ENCODE peak calls at places on chromosomes 7 and 10, in nine cellular contexts. E is heart left ventricle, M is ascending aorta, N is foreskin fibroblast, A is HCT116, K is HFF-Myc, V is NB4, O is left ventricle myocardium inferior, W is body of pancreas. B is an unnamed sample.

GRCh38 chr7:44279286-44279685 is 46.1 kb downstream of the CAMK2B start:
- DNase-seq in E (no peak), M (peak; percentile 13), N (no peak), A (no peak), K (no peak), V (no peak), O (peak; percentile 2), W (no peak), B (peak; percentile 23)

GRCh38 chr7:137592232-137592896 is 248.8 kb upstream of the PTN start:
- DNase-seq in E (peak; percentile 49), M (peak; percentile 70), N (peak; percentile 90), A (peak; percentile 22), K (peak; percentile 66), V (peak; percentile 64), O (peak; percentile 36), W (peak; percentile 14), B (peak; percentile 40)

GRCh38 chr10:126256864-126257263 is 131.4 kb downstream of the ADAM12 start:
- DNase-seq in E (no peak), M (no peak), N (no peak), A (no peak), K (no peak), V (peak; percentile 4), O (no peak), W (no peak), B (no peak)

GRCh38 chr7:47819054-47819920 is 129.0 kb downstream of the PKD1L1 start:
- DNase-seq in E (peak; percentile 68), M (peak; percentile 87), N (peak; percentile 91), A (peak; percentile 34), K (peak; percentile 53), V (peak; percentile 72), O (peak; percentile 50), W (peak; percentile 72), B (peak; percentile 70)

GRCh38 chr7:111071556-111071955 is 19.4 kb upstream of the LRRN3 start:
- DNase-seq in E (no peak), M (no peak), N (no peak), A (no peak), K (no peak), V (no peak), O (no peak), W (no peak), B (no peak)

GRCh38 chr7:157558516-157558874 is 221.7 kb downstream of the DNAJB6 start:
- DNase-seq in E (no peak), M (no peak), N (no peak), A (no peak), K (no peak), V (no peak), O (no peak), W (no peak), B (no peak)

GRCh38 chr10:85284778-85285397 is 956.5 kb downstream of the CCSER2 start:
- DNase-seq in E (no peak), M (no peak), N (no peak), A (no peak), K (no peak), V (no peak), O (no peak), W (no peak), B (no peak)

GRCh38 chr10:52314007-52314821 is at the start of gene DKK1:
- DNase-seq in E (peak; percentile 46), M (peak; percentile 75), N (peak; percentile 94), A (peak; percentile 86), K (no peak), V (no peak), O (peak; percentile 41), W (peak; percentile 72), B (peak; percentile 67)

GRCh38 chr7:44572771-44573170 is 937 bp downstream of the DDX56 start:
- DNase-seq in E (no peak), M (peak; percentile 45), N (no peak), A (no peak), K (no peak), V (no peak), O (no peak), W (no peak), B (no peak)

GRCh38 chr10:95728535-95728934 is 27.4 kb upstream of the ENTPD1 start:
- DNase-seq in E (no peak), M (no peak), N (peak; percentile 34), A (no peak), K (no peak), V (peak; percentile 18), O (no peak), W (no peak), B (no peak)

GRCh38 chr10:11823122-11823988 is at the start of gene PROSER2:
- DNase-seq in E (peak; percentile 40), M (peak; percentile 76), N (peak; percentile 86), A (peak; percentile 27), K (no peak), V (peak; percentile 47), O (peak; percentile 51), W (peak; percentile 62), B (peak; percentile 78)

GRCh38 chr10:118808601-118809371 is 54.0 kb upstream of the CACUL1 start:
- DNase-seq in E (no peak), M (no peak), N (no peak), A (no peak), K (no peak), V (no peak), O (no peak), W (no peak), B (no peak)

GRCh38 chr7:148894596-148894995 is 10.5 kb upstream of the EZH2 start:
- DNase-seq in E (no peak), M (no peak), N (peak; percentile 43), A (no peak), K (no peak), V (no peak), O (no peak), W (no peak), B (no peak)

GRCh38 chr7:66013938-66014337 is 31.9 kb upstream of the GUSB start:
- DNase-seq in E (peak; percentile 32), M (no peak), N (peak; percentile 75), A (peak; percentile 26), K (peak; percentile 15), V (peak; percentile 60), O (peak; percentile 29), W (peak; percentile 14), B (no peak)
- TF ChIP-seq CTCF in E (peak; percentile 47), M (no peak), N (peak; percentile 76), A (peak; percentile 28), K (peak; percentile 55), V (peak; percentile 39), O (peak; percentile 64), W (peak; percentile 27), B (no peak)

GRCh38 chr10:21481407-21481806 is 44.1 kb downstream of the SKIDA1 start:
- DNase-seq in E (no peak), M (peak; percentile 15), N (no peak), A (no peak), K (no peak), V (no peak), O (no peak), W (no peak), B (no peak)

GRCh38 chr10:21487416-21488180 is 37.9 kb downstream of the SKIDA1 start:
- DNase-seq in E (no peak), M (no peak), N (no peak), A (no peak), K (no peak), V (no peak), O (no peak), W (no peak), B (no peak)

GRCh38 chr10:21479553-21480315 is 45.7 kb downstream of the SKIDA1 start:
- DNase-seq in E (no peak), M (no peak), N (no peak), A (no peak), K (no peak), V (no peak), O (no peak), W (no peak), B (no peak)

GRCh38 chr10:21488246-21488953 is 37.1 kb downstream of the SKIDA1 start:
- DNase-seq in E (no peak), M (no peak), N (no peak), A (no peak), K (no peak), V (no peak), O (no peak), W (no peak), B (no peak)

GRCh38 chr10:21482821-21483220 is 42.7 kb downstream of the SKIDA1 start:
- DNase-seq in E (no peak), M (no peak), N (no peak), A (no peak), K (no peak), V (no peak), O (no peak), W (no peak), B (no peak)
- H3K4me3 ChIP-seq in E (no peak overlapping the region), M (no peak overlapping the region), N (no peak overlapping the region), A (no peak overlapping the region), K (no peak overlapping the region), V (no peak overlapping the region), O (no peak overlapping the region), W (no peak overlapping the region), B (no peak overlapping the region)

DNA sequence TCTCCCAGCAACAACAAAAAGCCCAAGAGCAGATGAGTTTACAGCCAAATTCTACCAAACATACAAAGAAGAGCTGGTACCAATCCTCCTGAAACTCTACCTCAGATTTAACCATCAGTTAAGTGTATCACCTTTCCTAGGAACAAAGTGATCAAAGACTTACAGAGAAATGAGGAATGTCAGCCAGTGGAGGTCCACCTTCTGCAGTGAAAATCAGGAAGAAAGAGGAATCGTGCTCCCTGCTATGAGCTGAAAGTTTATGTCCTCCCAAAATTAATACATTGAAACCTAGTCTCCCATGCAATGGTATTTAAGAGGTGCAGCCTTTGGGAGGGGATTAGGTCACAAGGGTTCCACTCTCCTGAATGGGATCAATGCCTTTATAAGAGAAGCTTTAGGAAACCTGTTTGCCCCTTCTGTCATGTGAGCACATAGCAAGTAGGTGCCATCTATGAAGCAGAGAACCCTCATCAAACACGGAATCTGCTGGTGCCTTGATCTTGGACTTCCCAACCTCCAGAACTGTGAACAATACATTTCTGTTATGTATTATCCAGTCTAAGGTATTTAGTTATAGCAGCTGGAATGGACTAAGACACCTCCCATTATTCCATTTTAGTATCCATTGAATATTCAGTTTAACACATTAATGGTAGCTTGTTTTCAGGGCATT is 139.0 kb upstream of the FZD8 start:
- DNase-seq in E (no peak), M (no peak), N (no peak), A (no peak), K (no peak), V (no peak), O (no peak), W (no peak), B (no peak)
- TF ChIP-seq CTCF in E (no peak), M (no peak), N (peak; percentile 16), A (no peak), K (no peak), V (no peak), O (peak; percentile 23), W (no peak), B (no peak)

GRCh38 chr10:62038609-62039190 is 137.2 kb downstream of the ARID5B start:
- DNase-seq in E (peak; percentile 73), M (peak; percentile 85), N (peak; percentile 88), A (peak; percentile 38), K (peak; percentile 72), V (peak; percentile 75), O (peak; percentile 68), W (peak; percentile 68), B (peak; percentile 78)

GRCh38 chr10:62036186-62037081 is 134.9 kb downstream of the ARID5B start:
- DNase-seq in E (no peak), M (no peak), N (no peak), A (no peak), K (no peak), V (no peak), O (no peak), W (no peak), B (no peak)

GRCh38 chr10:62037166-62037831 is 135.8 kb downstream of the ARID5B start:
- DNase-seq in E (no peak), M (no peak), N (peak; percentile 89), A (no peak), K (peak; percentile 67), V (no peak), O (no peak), W (no peak), B (no peak)

GRCh38 chr10:62040896-62041295 is 139.4 kb downstream of the ARID5B start:
- DNase-seq in E (no peak), M (no peak), N (no peak), A (no peak), K (no peak), V (no peak), O (no peak), W (no peak), B (no peak)

GRCh38 chr10:62037890-62038608 is 136.6 kb downstream of the ARID5B start:
- DNase-seq in E (no peak), M (no peak), N (no peak), A (no peak), K (no peak), V (no peak), O (no peak), W (no peak), B (no peak)
- H3K4me3 ChIP-seq in E (peak overlapping the region; percentile 23), M (no peak overlapping the region), N (no peak overlapping the region), A (no peak overlapping the region), K (no peak overlapping the region), V (no peak overlapping the region), O (peak overlapping the region; percentile 53), W (no peak overlapping the region), B (no peak overlapping the region)

B was measured in mucosa of descending colon.